ENCODE peak calls at places on chromosome 12, in ten cellular contexts. D is sigmoid colon, J is stomach, W is tibial nerve, Y is H1, N is HepG2, Q is transverse colon, R is K562, Z is SK-N-SH, H is esophagus muscularis mucosa. I is an unnamed sample.

GRCh38 chr12:94699796-94700195 is 49.4 kb upstream of the TMCC3 start:
- DNase-seq in D (no peak), Y (no peak), Z (no peak), W (no peak), R (no peak), Q (no peak), J (peak; percentile 55), N (no peak), H (no peak), I (no peak)

GRCh38 chr12:16241346-16241745 is 36.1 kb downstream of the SLC15A5 start:
- DNase-seq in W (no peak), N (no peak), R (no peak), H (no peak), Q (no peak), Z (no peak), Y (no peak), D (no peak), J (no peak), I (no peak)

GRCh38 chr12:65813983-65814382 is 10.3 kb upstream of the HMGA2 start:
- DNase-seq in N (no peak), W (no peak), D (no peak), Y (no peak), H (no peak), R (no peak), J (no peak), Z (no peak), Q (no peak), I (no peak)

GRCh38 chr12:103780093-103780440 is 61.0 kb downstream of the NT5DC3 start:
- DNase-seq in R (no peak), W (no peak), D (no peak), N (no peak), J (no peak), Y (no peak), Q (no peak), H (no peak), Z (no peak), I (no peak)

GRCh38 chr12:109461049-109461845 is 15.9 kb downstream of the KCTD10 start:
- DNase-seq in R (peak; percentile 50), D (no peak), J (no peak), N (peak; percentile 50), Q (peak; percentile 50), H (no peak), W (no peak), Z (no peak), Y (no peak), I (no peak)

GRCh38 chr12:13864081-13864673 is 117.2 kb downstream of the GRIN2B start:
- DNase-seq in W (peak; percentile 27), N (peak; percentile 48), R (peak; percentile 51), Q (peak; percentile 82), Y (peak; percentile 84), J (peak; percentile 82), Z (peak; percentile 46), H (no peak), D (peak; percentile 79), I (peak; percentile 68)

GRCh38 chr12:127595506-127595905 is 671.5 kb upstream of the TMEM132C start:
- DNase-seq in N (no peak), Q (no peak), H (no peak), Z (no peak), W (no peak), R (no peak), D (no peak), Y (no peak), J (no peak), I (no peak)

GRCh38 chr12:24496755-24497154 is 452.1 kb downstream of the BCAT1 start:
- DNase-seq in Q (no peak), Y (no peak), J (no peak), D (no peak), R (no peak), W (no peak), N (no peak), H (no peak), Z (no peak), I (no peak)

GRCh38 chr12:126811401-126811800 is 1455.6 kb upstream of the TMEM132C start:
- DNase-seq in W (no peak), Y (no peak), J (no peak), H (no peak), Z (no peak), Q (no peak), R (no peak), D (no peak), N (no peak), I (no peak)

GRCh38 chr12:60176891-60177290 is 581.1 kb downstream of the SLC16A7 start:
- DNase-seq in Z (no peak), N (no peak), W (no peak), J (no peak), D (no peak), H (no peak), R (no peak), Y (no peak), Q (no peak), I (no peak)

GRCh38 chr12:50566066-50566465 is 61.3 kb downstream of the DIP2B start:
- DNase-seq in N (no peak), Y (no peak), W (no peak), D (no peak), R (no peak), Q (no peak), J (no peak), H (no peak), Z (no peak), I (no peak)

GRCh38 chr12:72081787-72082186 is 143.1 kb downstream of the TPH2 start:
- DNase-seq in Z (no peak), N (no peak), J (no peak), Q (no peak), H (no peak), Y (no peak), R (no peak), W (no peak), D (no peak), I (no peak)

GRCh38 chr12:115790526-115790925 is 487.0 kb downstream of the MED13L start:
- DNase-seq in Z (no peak), W (no peak), N (no peak), H (no peak), D (no peak), R (no peak), J (no peak), Y (no peak), Q (no peak), I (no peak)

GRCh38 chr12:76678992-76679391 is 84.9 kb upstream of the ZDHHC17 start:
- DNase-seq in W (no peak), D (no peak), R (no peak), Y (no peak), Q (no peak), J (no peak), Z (no peak), H (no peak), N (no peak), I (no peak)

GRCh38 chr12:89833337-89834252 is 125.0 kb upstream of the ATP2B1 start:
- DNase-seq in Z (peak; percentile 11), D (no peak), Q (no peak), Y (no peak), J (no peak), N (no peak), R (no peak), H (no peak), W (no peak), I (no peak)

GRCh38 chr12:19799216-19799615 is 359.9 kb downstream of the AEBP2 start:
- DNase-seq in H (no peak), Q (no peak), N (no peak), R (no peak), W (no peak), Y (no peak), Z (no peak), D (no peak), J (no peak), I (no peak)

GRCh38 chr12:75884465-75884985 is 147.1 kb downstream of the PHLDA1 start:
- DNase-seq in H (no peak), Y (no peak), J (no peak), W (no peak), D (no peak), R (no peak), Q (no peak), Z (no peak), N (no peak), I (no peak)

GRCh38 chr12:124636138-124636968 is 68.9 kb upstream of the NCOR2 start:
- DNase-seq in N (no peak), Y (no peak), Q (peak; percentile 69), D (peak; percentile 88), J (peak; percentile 48), H (no peak), W (no peak), R (peak; percentile 47), Z (no peak), I (no peak)
- TF ChIP-seq EP300 in N (no peak), Y (no peak), Q (no peak), D (no peak), J (no peak), H (no peak), W (no peak), R (peak; percentile 69), Z (no peak), I (no peak)

GRCh38 chr12:123750159-123750656 is 11.9 kb upstream of the DNAH10 start:
- DNase-seq in N (no peak), Z (no peak), J (no peak), H (no peak), W (no peak), D (no peak), Y (no peak), R (no peak), Q (no peak), I (no peak)
- H3K4me1 ChIP-seq in N (no peaks in the 10 kb centered on the region), Z (no peaks in the 10 kb centered on the region), J (no peaks in the 10 kb centered on the region), H (no peaks in the 10 kb centered on the region), W (no peaks in the 10 kb centered on the region), D (no peaks in the 10 kb centered on the region), Y (no peaks in the 10 kb centered on the region), R (no peaks in the 10 kb centered on the region), Q (no peaks in the 10 kb centered on the region), I (no peaks in the 10 kb centered on the region)

GRCh38 chr12:132861558-132861957 is 25.8 kb downstream of the CHFR start:
- DNase-seq in Q (no peak), W (no peak), Y (no peak), J (no peak), D (no peak), R (no peak), Z (no peak), N (no peak), H (no peak), I (no peak)
- H3K36me3 ChIP-seq in Q (peaks cover 33% of the 10 kb centered on the region), W (peaks cover 2% of the 10 kb centered on the region), Y (peaks cover 24% of the 10 kb centered on the region), J (peaks cover 44% of the 10 kb centered on the region), D (peaks cover 23% of the 10 kb centered on the region), R (peaks cover 50% of the 10 kb centered on the region), Z (peaks cover 53% of the 10 kb centered on the region), N (peaks cover 7% of the 10 kb centered on the region), H (peaks cover 84% of the 10 kb centered on the region), I (peaks cover 68% of the 10 kb centered on the region)

GRCh38 chr12:111066744-111067437 is 146.5 kb upstream of the MYL2 start:
- DNase-seq in Q (no peak), R (peak; percentile 65), J (no peak), H (no peak), Z (no peak), N (no peak), W (no peak), Y (no peak), D (no peak), I (no peak)

GRCh38 chr12:111064982-111065381 is 144.6 kb upstream of the MYL2 start:
- DNase-seq in J (no peak), R (no peak), H (no peak), W (no peak), Y (no peak), D (no peak), Z (no peak), Q (no peak), N (no peak), I (no peak)

GRCh38 chr12:111067498-111067897 is 147.1 kb upstream of the MYL2 start:
- DNase-seq in Y (no peak), Q (no peak), H (no peak), Z (no peak), D (no peak), N (no peak), J (peak; percentile 30), R (no peak), W (no peak), I (no peak)

GRCh38 chr12:111069886-111070285 is 149.5 kb upstream of the MYL2 start:
- DNase-seq in Q (no peak), Z (no peak), J (no peak), R (no peak), W (no peak), D (no peak), H (no peak), Y (no peak), N (no peak), I (no peak)

GRCh38 chr12:111068281-111068680 is 147.9 kb upstream of the MYL2 start:
- DNase-seq in N (no peak), W (no peak), Q (no peak), H (no peak), R (no peak), Y (no peak), J (no peak), Z (no peak), D (no peak), I (no peak)
- TF ChIP-seq EP300 in N (no peak), W (no peak), Q (no peak), H (no peak), R (no peak), Y (no peak), J (no peak), Z (no peak), D (no peak), I (no peak)

I was measured in suprapubic skin.